ENCODE peak calls at places on chromosomes 2 and 18, in seven cellular contexts. D is stomach; K is fibroblast of villous mesenchyme; A is ascending aorta; R is CD8-positive, alpha-beta T cell; I is AG10803; F is tibial nerve. Q is an unnamed sample.
A peak's percentile ranks its signal among the peaks of the same experiment; 100 is the strongest.

GRCh38 chr2:62099523-62100175 is 96.3 kb upstream of the B3GNT2 start:
- DNase-seq in D (no peak), K (no peak), A (no peak), R (no peak), I (no peak), F (no peak), Q (no peak)

GRCh38 chr18:68623342-68623741 is 91.6 kb downstream of the TMX3 start:
- DNase-seq in D (peak; percentile 33), K (peak; percentile 82), A (no peak), R (no peak), I (peak; percentile 82), F (no peak), Q (peak; percentile 86)

GRCh38 chr2:168565112-168565511 is 109.0 kb downstream of the CERS6 start:
- DNase-seq in D (no peak), K (peak; percentile 72), A (no peak), R (no peak), I (peak; percentile 38), F (no peak), Q (peak; percentile 88)

GRCh38 chr18:56238576-56238975 is 399.8 kb downstream of the TXNL1 start:
- DNase-seq in D (no peak), K (no peak), A (no peak), R (no peak), I (no peak), F (no peak), Q (peak; percentile 34)

GRCh38 chr2:152598975-152599724 is 118.1 kb downstream of the PRPF40A start:
- DNase-seq in D (no peak), K (no peak), A (no peak), R (no peak), I (no peak), F (no peak), Q (no peak)

GRCh38 chr18:37400832-37401231 is 164.8 kb downstream of the CELF4 start:
- DNase-seq in D (no peak), K (no peak), A (no peak), R (no peak), I (no peak), F (no peak), Q (no peak)

GRCh38 chr2:31334311-31335026 is 80.1 kb downstream of the XDH start:
- DNase-seq in D (no peak), K (no peak), A (no peak), R (no peak), I (no peak), F (no peak), Q (peak; percentile 8)

GRCh38 chr18:37438417-37439180 is 127.0 kb downstream of the CELF4 start:
- DNase-seq in D (no peak), K (no peak), A (no peak), R (no peak), I (no peak), F (no peak), Q (no peak)

GRCh38 chr2:189574793-189575475 is 5.7 kb downstream of the SLC40A1 start:
- DNase-seq in D (no peak), K (no peak), A (no peak), R (no peak), I (no peak), F (no peak), Q (no peak)

GRCh38 chr2:44579837-44580230 is 218.1 kb downstream of the CAMKMT start:
- DNase-seq in D (no peak), K (no peak), A (no peak), R (no peak), I (no peak), F (no peak), Q (no peak)

GRCh38 chr2:239274391-239275001 is 126.3 kb downstream of the HDAC4 start:
- DNase-seq in D (peak; percentile 29), K (peak; percentile 69), A (no peak), R (no peak), I (peak; percentile 81), F (peak; percentile 57), Q (peak; percentile 83)
- H3K4me3 ChIP-seq in D (peak overlapping the region; percentile 17), K (no peak overlapping the region), A (peak overlapping the region; percentile 50), R (peak overlapping the region; percentile 29), I (peak overlapping the region; percentile 37), F (no peak overlapping the region), Q (no peak overlapping the region)

DNA sequence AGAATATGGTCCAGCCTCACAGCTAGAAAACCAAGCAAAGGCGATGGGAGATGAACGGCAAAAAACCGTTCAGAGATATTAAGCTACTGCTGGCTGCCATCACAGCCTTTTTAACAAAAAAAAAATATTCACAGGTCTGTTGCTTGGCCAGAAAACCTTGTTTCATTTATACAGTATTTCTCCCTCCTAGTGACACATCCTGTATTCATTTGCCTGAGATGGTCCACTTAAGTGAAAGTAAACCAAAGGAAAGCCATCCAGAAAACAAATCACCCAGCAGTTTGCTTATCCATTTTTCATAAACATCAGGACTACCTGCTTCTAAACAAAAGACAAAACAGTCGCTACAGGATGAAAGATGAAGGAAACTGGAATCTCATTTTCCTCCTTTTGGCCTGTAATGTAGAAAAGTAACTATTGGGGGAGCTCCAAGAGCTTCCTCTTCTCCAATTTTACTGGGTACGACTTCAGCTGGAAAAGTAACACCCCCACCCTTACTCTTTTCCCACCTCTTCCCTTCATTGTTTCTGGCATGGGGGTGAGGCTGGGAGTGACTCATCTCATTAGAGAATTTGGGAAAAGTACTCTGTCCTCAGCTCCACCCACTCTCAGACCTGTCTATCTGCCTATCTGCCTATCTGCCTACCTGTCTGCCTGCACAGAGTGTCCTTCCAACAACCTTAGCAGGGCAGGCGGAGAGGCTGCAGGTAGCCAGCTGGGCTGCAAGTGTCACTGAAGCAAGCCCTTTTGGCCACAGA is 93.8 kb downstream of the EPHA4 start:
- DNase-seq in D (no peak), K (no peak), A (no peak), R (no peak), I (no peak), F (no peak), Q (no peak)
- TF ChIP-seq CTCF in D (no peak), K (no peak), A (no peak), R (no peak), I (no peak), F (no peak), Q (no peak)

GRCh38 chr18:11392292-11392691 is 217.1 kb upstream of the SLC35G4 start:
- DNase-seq in D (no peak), K (no peak), A (no peak), R (no peak), I (no peak), F (no peak), Q (no peak)

GRCh38 chr18:11392974-11393373 is 216.4 kb upstream of the SLC35G4 start:
- DNase-seq in D (no peak), K (no peak), A (no peak), R (no peak), I (no peak), F (no peak), Q (no peak)

GRCh38 chr18:11391636-11392035 is 217.8 kb upstream of the SLC35G4 start:
- DNase-seq in D (no peak), K (no peak), A (no peak), R (no peak), I (no peak), F (no peak), Q (peak; percentile 5)

GRCh38 chr18:11387880-11388279 is 221.5 kb upstream of the SLC35G4 start:
- DNase-seq in D (peak; percentile 37), K (peak; percentile 22), A (no peak), R (no peak), I (peak; percentile 37), F (no peak), Q (peak; percentile 70)

GRCh38 chr18:11389281-11389680 is 220.1 kb upstream of the SLC35G4 start:
- DNase-seq in D (no peak), K (no peak), A (no peak), R (no peak), I (no peak), F (no peak), Q (no peak)
- H3K4me3 ChIP-seq in D (no peak overlapping the region), K (no peak overlapping the region), A (no peak overlapping the region), R (no peak overlapping the region), I (no peak overlapping the region), F (no peak overlapping the region), Q (no peak overlapping the region)

GRCh38 chr18:24878289-24878688 is 417.9 kb downstream of the HRH4 start:
- DNase-seq in D (no peak), K (peak; percentile 67), A (no peak), R (no peak), I (peak; percentile 70), F (no peak), Q (peak; percentile 74)
- TF ChIP-seq CTCF in D (no peak), K (peak; percentile 61), A (no peak), R (no peak), I (peak; percentile 70), F (peak; percentile 35), Q (peak; percentile 27)

GRCh38 chr2:27081984-27082772 is 3.8 kb downstream of the EMILIN1 start:
- DNase-seq in D (no peak), K (no peak), A (no peak), R (no peak), I (no peak), F (no peak), Q (no peak)
- H3K4me3 ChIP-seq in D (no peak overlapping the region), K (no peak overlapping the region), A (no peak overlapping the region), R (peak overlapping the region; percentile 35), I (no peak overlapping the region), F (no peak overlapping the region), Q (no peak overlapping the region)

DNA sequence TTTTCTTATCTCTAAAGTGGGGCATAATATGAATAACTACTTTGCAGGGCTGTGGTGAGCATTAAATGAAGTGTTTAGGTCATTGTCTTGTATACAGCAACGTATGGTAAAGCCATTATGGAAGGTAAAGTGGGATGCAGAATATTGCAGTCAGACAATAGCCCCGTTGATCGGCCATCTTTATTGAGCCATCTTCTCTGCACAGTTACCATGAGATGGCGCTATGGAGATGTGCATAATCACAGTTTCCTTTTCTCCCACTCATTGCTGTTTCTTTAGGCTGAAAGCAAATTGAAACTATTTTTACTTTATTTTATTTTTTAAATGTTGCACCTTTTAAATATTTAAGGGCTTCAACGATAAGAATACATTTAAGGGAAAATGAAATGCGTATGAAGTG is 108.9 kb downstream of the THSD7B start:
- DNase-seq in D (no peak), K (no peak), A (no peak), R (no peak), I (peak; percentile 11), F (no peak), Q (no peak)
- TF ChIP-seq CTCF in D (no peak), K (no peak), A (no peak), R (no peak), I (peak; percentile 51), F (peak; percentile 22), Q (peak; percentile 29)

DNA sequence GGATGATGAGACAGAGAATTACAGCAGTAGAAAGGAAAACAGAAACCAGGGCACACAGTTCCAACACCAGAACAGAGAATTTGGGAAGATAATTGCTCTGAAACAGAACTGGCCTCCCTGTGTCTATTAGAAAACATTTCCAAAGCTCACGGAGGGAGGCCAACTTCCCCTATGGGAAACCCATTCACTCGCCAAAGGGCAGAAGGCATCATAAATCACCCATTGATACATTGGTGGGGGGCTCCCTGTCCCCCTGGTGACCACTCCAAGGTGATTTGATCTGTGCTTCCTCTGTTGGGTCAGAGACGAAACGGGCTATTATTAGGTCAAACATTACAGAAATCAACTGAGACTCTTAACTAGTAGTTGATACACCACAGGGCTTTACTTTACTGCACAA is 3.8 kb downstream of the ARL4C start:
- DNase-seq in D (no peak), K (no peak), A (no peak), R (no peak), I (no peak), F (no peak), Q (no peak)
- H3K4me3 ChIP-seq in D (no peak overlapping the region), K (no peak overlapping the region), A (peak overlapping the region; percentile 95), R (peak overlapping the region; percentile 99), I (peak overlapping the region; percentile 97), F (no peak overlapping the region), Q (no peak overlapping the region)